ENCODE peak calls at places on chromosome 7, in seven cellular contexts. S, F, Q, P, D, Z and B are unnamed samples.
A peak's percentile ranks its signal among the peaks of the same experiment; 100 is the strongest.

GRCh38 chr7:29955799-29956476 is 33.7 kb downstream of the SCRN1 start:
- DNase-seq in D (no peak), S (no peak), Z (peak; percentile 35), F (peak; percentile 53), P (no peak), Q (no peak), B (no peak)

GRCh38 chr7:147611402-147611801 is 979.2 kb upstream of the C7orf33 start:
- DNase-seq in S (no peak), F (no peak), D (no peak), Q (no peak), P (no peak), Z (no peak), B (no peak)

GRCh38 chr7:96285579-96285978 is 36.3 kb downstream of the SLC25A13 start:
- DNase-seq in Q (no peak), S (peak; percentile 37), D (no peak), P (no peak), F (no peak), Z (peak; percentile 39), B (no peak)

GRCh38 chr7:2173184-2173827 is 59.4 kb downstream of the MAD1L1 start:
- DNase-seq in S (no peak), Z (no peak), P (no peak), Q (no peak), F (no peak), D (no peak), B (no peak)

GRCh38 chr7:155426543-155427410 is 31.2 kb upstream of the EN2 start:
- DNase-seq in S (no peak), Z (no peak), F (no peak), D (no peak), Q (no peak), P (no peak), B (no peak)

GRCh38 chr7:2066251-2066919 is 166.4 kb downstream of the MAD1L1 start:
- DNase-seq in P (no peak), S (no peak), D (no peak), Z (no peak), F (peak; percentile 68), Q (no peak), B (no peak)

GRCh38 chr7:47890606-47891005 is 57.7 kb downstream of the PKD1L1 start:
- DNase-seq in Z (no peak), S (no peak), D (no peak), F (no peak), Q (no peak), P (no peak), B (no peak)

GRCh38 chr7:5838771-5839170 is 41.8 kb upstream of the OCM start:
- DNase-seq in P (no peak), Q (no peak), F (no peak), S (no peak), D (no peak), Z (no peak), B (no peak)

GRCh38 chr7:39314869-39315268 is 251.3 kb upstream of the YAE1 start:
- DNase-seq in D (no peak), Q (no peak), S (no peak), P (no peak), Z (no peak), F (no peak), B (no peak)

GRCh38 chr7:4653771-4654170 is 28.3 kb upstream of the FOXK1 start:
- DNase-seq in P (no peak), Z (no peak), Q (no peak), D (no peak), F (no peak), S (no peak), B (no peak)

GRCh38 chr7:143882611-143883078 is 19.3 kb downstream of the TCAF1 start:
- DNase-seq in P (no peak), S (peak; percentile 56), Q (no peak), D (peak; percentile 6), Z (peak; percentile 20), F (no peak), B (no peak)

GRCh38 chr7:47792521-47793121 is 155.6 kb downstream of the PKD1L1 start:
- DNase-seq in P (no peak), Z (no peak), Q (no peak), F (no peak), S (no peak), D (no peak), B (no peak)

GRCh38 chr7:151343516-151343915 is 1.9 kb downstream of the NUB1 start:
- DNase-seq in Q (no peak), P (no peak), D (no peak), S (no peak), F (no peak), Z (no peak), B (no peak)

GRCh38 chr7:2710901-2711551 is 23.0 kb downstream of the AMZ1 start:
- DNase-seq in S (peak; percentile 32), F (peak; percentile 33), D (no peak), Z (peak; percentile 52), P (no peak), Q (no peak), B (no peak)

GRCh38 chr7:69762821-69763352 is 164.6 kb downstream of the AUTS2 start:
- DNase-seq in S (no peak), F (no peak), D (no peak), Z (no peak), P (no peak), Q (no peak), B (no peak)

GRCh38 chr7:68336534-68336933 is 1261.7 kb upstream of the AUTS2 start:
- DNase-seq in Z (no peak), Q (no peak), F (no peak), D (no peak), P (no peak), S (no peak), B (no peak)

GRCh38 chr7:23334482-23335056 is 35.4 kb downstream of the MALSU1 start:
- DNase-seq in S (peak; percentile 99), F (no peak), Z (no peak), P (peak; percentile 85), Q (peak; percentile 83), D (peak; percentile 97), B (no peak)

GRCh38 chr7:96636979-96637378 is 72.7 kb downstream of the SEM1 start:
- DNase-seq in P (no peak), S (no peak), Q (no peak), Z (no peak), D (no peak), F (no peak), B (no peak)

GRCh38 chr7:39016609-39017008 is 38.9 kb downstream of the POU6F2 start:
- DNase-seq in Z (no peak), S (no peak), P (no peak), Q (no peak), F (no peak), D (no peak), B (no peak)

GRCh38 chr7:52838981-52839411 is 196.4 kb upstream of the POM121L12 start:
- DNase-seq in D (no peak), P (no peak), Z (no peak), S (no peak), F (no peak), Q (no peak), B (no peak)

GRCh38 chr7:77685219-77685618 is 11.0 kb upstream of the RSBN1L start:
- DNase-seq in Q (no peak), Z (no peak), F (no peak), S (no peak), P (no peak), D (peak; percentile 31), B (no peak)

GRCh38 chr7:13981070-13981469 is 8.4 kb downstream of the ETV1 start:
- DNase-seq in Z (no peak), D (peak; percentile 94), Q (peak; percentile 95), P (peak; percentile 86), S (peak; percentile 98), F (no peak), B (no peak)

GRCh38 chr7:5172196-5172800 is 17.7 kb upstream of the WIPI2 start:
- DNase-seq in F (no peak), P (no peak), S (no peak), Q (no peak), D (no peak), Z (no peak), B (no peak)